ENCODE peak calls at places on chromosome 4, in nine cellular contexts. J is esophagus muscularis mucosa, S is suprapubic skin, Z is fibroblast of pulmonary artery, R is IMR-90, I is endothelial cell, Q is WERI-Rb-1, L is lower leg skin, C is sigmoid colon. T is an unnamed sample.

GRCh38 chr4:158209825-158210807 is at the start of gene TMEM144:
- DNase-seq in J (peak), S (peak), Z (peak), R (peak), I (peak), Q (peak), L (peak), C (peak), T (peak)

GRCh38 chr4:3392319-3392718 is 49.4 kb upstream of the HGFAC start:
- DNase-seq in J (no peak), S (no peak), Z (no peak), R (no peak), I (no peak), Q (no peak), L (no peak), C (peak), T (no peak)

GRCh38 chr4:47209833-47210232 is 178.5 kb downstream of the GABRB1 start:
- DNase-seq in J (no peak), S (no peak), Z (peak), R (peak), I (no peak), Q (no peak), L (no peak), C (no peak), T (no peak)

GRCh38 chr4:126028871-126029270 is 714.1 kb downstream of the FAT4 start:
- DNase-seq in J (no peak), S (no peak), Z (peak), R (peak), I (no peak), Q (no peak), L (no peak), C (no peak), T (no peak)

GRCh38 chr4:38870098-38870850 is 2.7 kb downstream of the FAM114A1 start:
- DNase-seq in J (no peak), S (no peak), Z (no peak), R (peak), I (no peak), Q (no peak), L (no peak), C (peak), T (no peak)

GRCh38 chr4:118973295-118973694 is 84.6 kb downstream of the SYNPO2 start:
- DNase-seq in J (peak), S (no peak), Z (no peak), R (no peak), I (no peak), Q (no peak), L (no peak), C (no peak), T (no peak)

GRCh38 chr4:128871948-128872347 is 62.4 kb downstream of the JADE1 start:
- DNase-seq in J (no peak), S (no peak), Z (peak), R (peak), I (no peak), Q (no peak), L (no peak), C (no peak), T (no peak)

GRCh38 chr4:40842725-40843401 is 93.1 kb downstream of the NSUN7 start:
- DNase-seq in J (no peak), S (no peak), Z (no peak), R (peak), I (no peak), Q (no peak), L (no peak), C (peak), T (no peak)

GRCh38 chr4:38663021-38663800 is 788 bp upstream of the KLF3 start:
- DNase-seq in J (peak), S (peak), Z (peak), R (no peak), I (peak), Q (no peak), L (peak), C (peak), T (no peak)

GRCh38 chr4:52996261-52997131 is 134.4 kb downstream of the RASL11B start:
- DNase-seq in J (no peak), S (no peak), Z (peak), R (peak), I (no peak), Q (no peak), L (peak), C (peak), T (no peak)

GRCh38 chr4:122917731-122918130 is 4.7 kb downstream of the NUDT6 start:
- DNase-seq in J (no peak), S (no peak), Z (peak), R (peak), I (no peak), Q (no peak), L (no peak), C (no peak), T (no peak)

GRCh38 chr4:124937993-124938392 is 225.5 kb upstream of the ANKRD50 start:
- DNase-seq in J (no peak), S (no peak), Z (no peak), R (no peak), I (no peak), Q (no peak), L (no peak), C (no peak), T (no peak)

GRCh38 chr4:76704133-76704881 is 193.6 kb downstream of the SOWAHB start:
- DNase-seq in J (no peak), S (no peak), Z (peak), R (peak), I (no peak), Q (no peak), L (no peak), C (no peak), T (no peak)

GRCh38 chr4:174332741-174333493 is 49.2 kb downstream of the CEP44 start:
- DNase-seq in J (no peak), S (no peak), Z (peak), R (no peak), I (no peak), Q (no peak), L (no peak), C (no peak), T (no peak)

GRCh38 chr4:175127314-175127713 is 209.2 kb downstream of the ADAM29 start:
- DNase-seq in J (no peak), S (no peak), Z (peak), R (peak), I (no peak), Q (no peak), L (no peak), C (no peak), T (no peak)

GRCh38 chr4:74447636-74448233 is 2.8 kb downstream of the AREG start:
- DNase-seq in J (no peak), S (no peak), Z (peak), R (no peak), I (no peak), Q (no peak), L (no peak), C (no peak), T (no peak)

GRCh38 chr4:43066415-43066814 is 173.9 kb downstream of the GRXCR1 start:
- DNase-seq in J (no peak), S (no peak), Z (no peak), R (no peak), I (no peak), Q (no peak), L (no peak), C (no peak), T (no peak)

GRCh38 chr4:152590179-152591031 is 54.5 kb upstream of the FBXW7 start:
- DNase-seq in J (peak), S (no peak), Z (peak), R (peak), I (no peak), Q (peak), L (no peak), C (peak), T (no peak)

GRCh38 chr4:23746672-23747071 is 143.2 kb downstream of the PPARGC1A start:
- DNase-seq in J (no peak), S (no peak), Z (no peak), R (no peak), I (no peak), Q (no peak), L (no peak), C (no peak), T (no peak)

GRCh38 chr4:56077676-56078075 is 128.9 kb downstream of the CEP135 start:
- DNase-seq in J (no peak), S (no peak), Z (peak), R (no peak), I (no peak), Q (no peak), L (no peak), C (no peak), T (no peak)

GRCh38 chr4:139806929-139807328 is 141.3 kb downstream of the MGST2 start:
- DNase-seq in J (no peak), S (no peak), Z (no peak), R (no peak), I (no peak), Q (no peak), L (no peak), C (no peak), T (no peak)
- TF ChIP-seq CTCF in J (no peak), S (no peak), Z (no peak), R (no peak), I (no peak), Q (no peak), L (no peak), C (no peak), T (no peak)

DNA sequence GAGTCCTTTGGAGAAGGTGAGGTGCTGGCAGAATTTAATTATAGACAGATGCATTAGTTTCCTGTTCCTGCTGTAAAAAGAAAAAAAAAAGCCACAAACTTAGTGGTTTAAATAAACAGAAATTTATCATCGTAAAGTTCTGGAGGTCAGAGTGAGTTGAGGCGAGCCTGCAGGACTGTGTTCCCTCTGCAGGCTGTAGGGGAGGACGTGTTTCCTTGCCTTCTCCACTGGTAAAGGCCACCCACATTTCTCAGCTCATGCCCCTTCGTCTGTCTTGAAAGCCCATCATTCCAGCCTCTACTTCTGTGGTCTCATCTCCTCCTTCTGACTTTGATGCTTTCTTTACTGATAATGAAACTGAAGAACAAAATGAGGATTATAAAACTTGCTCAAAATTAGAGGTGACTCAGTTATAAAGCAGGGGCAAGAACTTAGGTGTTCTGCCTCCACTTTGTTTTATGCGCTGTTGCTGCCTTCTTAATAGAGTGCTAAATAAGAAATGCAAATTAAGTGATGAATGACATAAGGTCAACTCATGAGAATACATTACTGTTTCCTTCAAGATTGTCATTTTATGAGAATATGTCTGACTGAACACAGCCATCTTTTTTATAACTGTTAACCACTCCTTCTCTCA is 143.1 kb downstream of the STIM2 start:
- DNase-seq in J (no peak), S (no peak), Z (peak), R (peak), I (no peak), Q (no peak), L (no peak), C (no peak), T (no peak)
- TF ChIP-seq CTCF in J (no peak), S (no peak), Z (no peak), R (no peak), I (no peak), Q (no peak), L (no peak), C (no peak), T (no peak)

DNA sequence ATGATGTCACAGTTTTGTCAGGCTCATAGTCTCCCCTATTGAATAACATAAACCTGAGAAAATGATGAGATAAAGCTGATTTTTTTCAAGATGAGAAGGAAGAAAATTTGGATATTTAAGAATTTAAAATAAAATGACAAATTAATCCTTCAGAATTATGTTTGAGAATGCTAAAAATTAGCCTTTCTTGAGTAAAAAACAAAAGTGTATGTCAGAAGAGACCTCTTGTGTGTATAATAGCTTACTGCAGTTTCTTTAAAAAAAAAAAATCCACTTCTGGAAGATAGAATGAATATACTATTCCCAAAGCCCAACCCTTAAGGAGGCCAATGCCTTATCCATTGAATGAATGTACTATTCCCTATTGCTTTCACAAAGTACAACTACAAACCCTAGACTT is 281.7 kb downstream of the RAPGEF2 start:
- DNase-seq in J (no peak), S (no peak), Z (no peak), R (no peak), I (no peak), Q (no peak), L (no peak), C (no peak), T (no peak)
- TF ChIP-seq CTCF in J (no peak), S (no peak), Z (peak), R (peak), I (no peak), Q (no peak), L (no peak), C (no peak), T (peak)

GRCh38 chr4:140223056-140223810 is 69.2 kb upstream of the MAML3 start:
- DNase-seq in J (no peak), S (no peak), Z (peak), R (peak), I (no peak), Q (no peak), L (no peak), C (no peak), T (no peak)
- TF ChIP-seq CTCF in J (no peak), S (no peak), Z (no peak), R (no peak), I (no peak), Q (no peak), L (no peak), C (no peak), T (no peak)

GRCh38 chr4:156593464-156593863 is 378.1 kb downstream of the PDGFC start:
- DNase-seq in J (no peak), S (no peak), Z (no peak), R (peak), I (no peak), Q (no peak), L (no peak), C (no peak), T (no peak)
- TF ChIP-seq CTCF in J (no peak), S (no peak), Z (peak), R (peak), I (no peak), Q (no peak), L (no peak), C (no peak), T (peak)

GRCh38 chr4:87425711-87426110 is 3.3 kb downstream of the NUDT9 start:
- DNase-seq in J (no peak), S (no peak), Z (no peak), R (no peak), I (no peak), Q (no peak), L (no peak), C (no peak), T (no peak)

GRCh38 chr4:87420431-87420830 is 1.9 kb upstream of the NUDT9 start:
- DNase-seq in J (no peak), S (no peak), Z (no peak), R (no peak), I (no peak), Q (no peak), L (no peak), C (no peak), T (no peak)

GRCh38 chr4:87426865-87427517 is 4.6 kb downstream of the NUDT9 start:
- DNase-seq in J (no peak), S (no peak), Z (no peak), R (no peak), I (no peak), Q (no peak), L (no peak), C (no peak), T (no peak)

GRCh38 chr4:87422104-87423052 is at the start of gene NUDT9:
- DNase-seq in J (peak), S (peak), Z (peak), R (peak), I (peak), Q (peak), L (peak), C (peak), T (peak)

GRCh38 chr4:87423313-87424031 is 1.1 kb downstream of the NUDT9 start:
- DNase-seq in J (no peak), S (no peak), Z (no peak), R (no peak), I (no peak), Q (no peak), L (no peak), C (no peak), T (no peak)
- TF ChIP-seq CTCF in J (no peak), S (no peak), Z (no peak), R (no peak), I (no peak), Q (no peak), L (no peak), C (no peak), T (peak)